ENCODE peak calls at places on chromosomes 4 and X, in nine cellular contexts. X is AG08396; B is upper lobe of right lung; D is glutamatergic neuron; G is RPMI7951; K is caudate nucleus; O is CD8-positive, alpha-beta memory T cell; Z is EH; V is lung. U is an unnamed sample.

GRCh38 chrX:111445485-111445884 is 33.5 kb upstream of the DCX start:
- DNase-seq in V (no peak), B (no peak), G (peak), K (no peak), D (no peak), Z (peak), X (peak), O (no peak), U (peak)

GRCh38 chrX:39984191-39984956 is 113.4 kb downstream of the BCOR start:
- DNase-seq in V (no peak), B (no peak), K (no peak), G (peak), D (no peak), Z (peak), X (peak), O (no peak), U (peak)

GRCh38 chr4:77178560-77178959 is 21.6 kb downstream of the CCNG2 start:
- DNase-seq in G (no peak), K (no peak), O (no peak), X (no peak), V (no peak), Z (no peak), D (no peak), B (no peak), U (no peak)

GRCh38 chrX:123464709-123465108 is 268.1 kb downstream of the THOC2 start:
- DNase-seq in X (no peak), G (no peak), O (no peak), V (no peak), D (no peak), K (no peak), B (no peak), Z (no peak), U (no peak)

GRCh38 chr4:108850407-108850709 is 87.5 kb upstream of the ETNPPL start:
- DNase-seq in Z (no peak), G (peak), K (no peak), V (no peak), X (no peak), O (no peak), D (no peak), B (no peak), U (peak)

GRCh38 chrX:23008431-23009099 is 8.8 kb downstream of the DDX53 start:
- DNase-seq in B (no peak), X (peak), K (no peak), D (no peak), O (no peak), Z (peak), V (no peak), G (peak), U (peak)

GRCh38 chr4:109981936-109982335 is 69.3 kb downstream of the EGF start:
- DNase-seq in O (no peak), X (no peak), B (no peak), V (no peak), Z (no peak), G (no peak), K (no peak), D (no peak), U (no peak)

GRCh38 chrX:56761167-56761566 is 32.1 kb downstream of the NBDY start:
- DNase-seq in B (no peak), O (no peak), D (no peak), K (no peak), G (no peak), X (peak), Z (no peak), V (no peak), U (no peak)

GRCh38 chr4:55023030-55023429 is 102.4 kb downstream of the KDR start:
- DNase-seq in X (no peak), K (no peak), B (no peak), D (no peak), G (no peak), Z (no peak), O (no peak), V (no peak), U (no peak)

GRCh38 chr4:103400405-103400804 is 202.3 kb upstream of the CENPE start:
- DNase-seq in D (no peak), Z (no peak), O (no peak), K (no peak), G (peak), X (no peak), V (no peak), B (no peak), U (no peak)